ENCODE peak calls at places on chromosomes 4 and X, in seven cellular contexts. Z is neuronal stem cell, X is H9, O is mesendoderm, N is IMR-90, M is trophoblast cell, E is H1. S is an unnamed sample.

GRCh38 chr4:85445058-85445639 is 29.8 kb upstream of the ARHGAP24 start:
- DNase-seq in Z (no peak), X (no peak), O (no peak), N (no peak), M (no peak), E (no peak), S (no peak)

GRCh38 chrX:40031861-40032422 is 65.8 kb downstream of the BCOR start:
- DNase-seq in Z (no peak), X (no peak), O (peak), N (no peak), M (peak), E (no peak), S (no peak)

GRCh38 chr4:78222575-78223186 is 165.6 kb downstream of the FRAS1 start:
- DNase-seq in Z (peak), X (peak), O (peak), N (no peak), M (no peak), E (no peak), S (no peak)

GRCh38 chr4:88335092-88335665 is 43.5 kb upstream of the HERC6 start:
- DNase-seq in Z (no peak), X (peak), O (no peak), N (peak), M (no peak), E (peak), S (peak)

GRCh38 chr4:167903291-167903721 is 189.0 kb upstream of the ANXA10 start:
- DNase-seq in Z (no peak), X (no peak), O (no peak), N (peak), M (no peak), E (no peak), S (peak)

GRCh38 chrX:143648705-143649104 is 12.8 kb upstream of the SLITRK4 start:
- DNase-seq in Z (no peak), X (peak), O (peak), N (no peak), M (peak), E (no peak), S (peak)

GRCh38 chr4:29711226-29711625 is 1008.9 kb upstream of the PCDH7 start:
- DNase-seq in Z (no peak), X (no peak), O (no peak), N (peak), M (no peak), E (no peak), S (no peak)

GRCh38 chr4:211033-211511 is 86.8 kb downstream of the ZNF718 start:
- DNase-seq in Z (no peak), X (no peak), O (no peak), N (no peak), M (no peak), E (no peak), S (no peak)

GRCh38 chr4:111681751-111682150 is 463.5 kb upstream of the FAM241A start:
- DNase-seq in Z (no peak), X (no peak), O (no peak), N (no peak), M (no peak), E (no peak), S (no peak)

GRCh38 chrX:13376857-13377441 is 57.1 kb upstream of the ATXN3L start:
- DNase-seq in Z (no peak), X (no peak), O (no peak), N (peak), M (peak), E (no peak), S (peak)

GRCh38 chr4:30836231-30836630 is 116.1 kb downstream of the PCDH7 start:
- DNase-seq in Z (no peak), X (no peak), O (no peak), N (peak), M (no peak), E (no peak), S (no peak)

GRCh38 chr4:152369203-152369902 is 166.5 kb downstream of the FBXW7 start:
- DNase-seq in Z (no peak), X (no peak), O (no peak), N (no peak), M (no peak), E (no peak), S (no peak)

GRCh38 chr4:105389167-105389566 is 84.7 kb downstream of the PPA2 start:
- DNase-seq in Z (no peak), X (no peak), O (no peak), N (peak), M (no peak), E (no peak), S (no peak)

GRCh38 chr4:78938474-78938867 is 767 bp downstream of the PAQR3 start:
- DNase-seq in Z (no peak), X (no peak), O (no peak), N (no peak), M (no peak), E (no peak), S (peak)

GRCh38 chrX:11412715-11413623 is 119.8 kb downstream of the AMELX start:
- DNase-seq in Z (no peak), X (no peak), O (no peak), N (no peak), M (no peak), E (no peak), S (no peak)

GRCh38 chr4:39030726-39031125 is 1.5 kb downstream of the TMEM156 start:
- DNase-seq in Z (no peak), X (no peak), O (no peak), N (peak), M (no peak), E (no peak), S (no peak)

GRCh38 chrX:13658602-13659001 is 5.7 kb downstream of the TCEANC start:
- DNase-seq in Z (peak), X (no peak), O (peak), N (peak), M (no peak), E (no peak), S (peak)

GRCh38 chr4:173878701-173879100 is 348.7 kb upstream of the HAND2 start:
- DNase-seq in Z (no peak), X (no peak), O (peak), N (peak), M (peak), E (no peak), S (peak)

GRCh38 chr4:15002659-15003440 is 569 bp downstream of the CPEB2 start:
- DNase-seq in Z (peak), X (peak), O (peak), N (peak), M (peak), E (peak), S (peak)

GRCh38 chr4:145881991-145882390 is 56.6 kb downstream of the ZNF827 start:
- DNase-seq in Z (no peak), X (no peak), O (no peak), N (no peak), M (peak), E (no peak), S (no peak)

GRCh38 chr4:184596617-184597185 is 52.5 kb downstream of the CASP3 start:
- DNase-seq in Z (no peak), X (no peak), O (peak), N (no peak), M (peak), E (no peak), S (no peak)

GRCh38 chr4:6889101-6889735 is 20.4 kb upstream of the TBC1D14 start:
- DNase-seq in Z (no peak), X (no peak), O (no peak), N (no peak), M (no peak), E (no peak), S (no peak)

GRCh38 chrX:102746134-102746584 is 25.6 kb downstream of the GPRASP3 start:
- DNase-seq in Z (no peak), X (peak), O (peak), N (no peak), M (no peak), E (peak), S (peak)

GRCh38 chrX:130393451-130394074 is 8.1 kb upstream of the GPR119 start:
- DNase-seq in Z (no peak), X (peak), O (peak), N (peak), M (peak), E (peak), S (peak)

GRCh38 chr4:70739496-70740337 is 18.0 kb downstream of the RUFY3 start:
- DNase-seq in Z (no peak), X (no peak), O (peak), N (peak), M (no peak), E (no peak), S (peak)

GRCh38 chr4:150131581-150132228 is 53.5 kb downstream of the DCLK2 start:
- DNase-seq in Z (no peak), X (no peak), O (no peak), N (peak), M (no peak), E (no peak), S (no peak)

GRCh38 chrX:109049903-109050302 is 313.5 kb upstream of the IRS4 start:
- DNase-seq in Z (no peak), X (peak), O (peak), N (no peak), M (no peak), E (no peak), S (no peak)

GRCh38 chr4:7812191-7812860 is 127.3 kb downstream of the AFAP1 start:
- DNase-seq in Z (no peak), X (no peak), O (no peak), N (peak), M (no peak), E (no peak), S (no peak)

GRCh38 chr4:10006604-10007435 is 14.5 kb downstream of the SLC2A9 start:
- DNase-seq in Z (no peak), X (no peak), O (peak), N (no peak), M (peak), E (no peak), S (no peak)

GRCh38 chr4:82525287-82525898 is 36.4 kb downstream of the TMEM150C start:
- DNase-seq in Z (no peak), X (no peak), O (peak), N (no peak), M (no peak), E (no peak), S (no peak)

GRCh38 chr4:83629945-83630684 is 94.2 kb downstream of the GPAT3 start:
- DNase-seq in Z (no peak), X (no peak), O (no peak), N (peak), M (no peak), E (no peak), S (peak)

GRCh38 chrX:123648028-123648810 is 84.6 kb downstream of the THOC2 start:
- DNase-seq in Z (peak), X (peak), O (peak), N (peak), M (no peak), E (peak), S (peak)

GRCh38 chr4:10456270-10457254 is 664 bp downstream of the ZNF518B start:
- DNase-seq in Z (no peak), X (peak), O (peak), N (peak), M (peak), E (peak), S (peak)

GRCh38 chr4:78551420-78552351 is at the start of gene ANXA3:
- DNase-seq in Z (no peak), X (peak), O (peak), N (no peak), M (peak), E (peak), S (peak)

GRCh38 chr4:173991321-173991720 is 292.1 kb downstream of the FBXO8 start:
- DNase-seq in Z (no peak), X (no peak), O (peak), N (no peak), M (no peak), E (no peak), S (peak)

GRCh38 chrX:11319689-11320302 is 26.6 kb downstream of the AMELX start:
- DNase-seq in Z (no peak), X (no peak), O (no peak), N (peak), M (no peak), E (no peak), S (peak)

GRCh38 chr4:184448828-184449227 is 25.5 kb downstream of the IRF2 start:
- DNase-seq in Z (no peak), X (no peak), O (no peak), N (peak), M (no peak), E (no peak), S (peak)

GRCh38 chrX:70552174-70552704 is 107.6 kb downstream of the DLG3 start:
- DNase-seq in Z (no peak), X (no peak), O (no peak), N (no peak), M (no peak), E (no peak), S (no peak)

GRCh38 chr4:122895336-122895995 is 26.9 kb downstream of the NUDT6 start:
- DNase-seq in Z (no peak), X (no peak), O (no peak), N (no peak), M (no peak), E (no peak), S (no peak)
- H2BK5ac ChIP-seq in Z (no peak), X (no peak), O (no peak), N (peak), M (no peak), E (no peak), S (no peak)

GRCh38 chrX:116872931-116873330 is 410.2 kb upstream of the CT83 start:
- DNase-seq in Z (no peak), X (no peak), O (no peak), N (no peak), M (peak), E (no peak), S (no peak)
- H2BK5ac ChIP-seq in Z (no peak), X (no peak), O (no peak), N (no peak), M (no peak), E (no peak), S (no peak)

GRCh38 chr4:121147923-121148443 is 16.1 kb downstream of the TNIP3 start:
- DNase-seq in Z (no peak), X (no peak), O (no peak), N (peak), M (no peak), E (no peak), S (no peak)

GRCh38 chr4:121146530-121146929 is 17.6 kb downstream of the TNIP3 start:
- DNase-seq in Z (no peak), X (no peak), O (no peak), N (peak), M (no peak), E (no peak), S (no peak)

GRCh38 chr4:121143126-121143525 is 21.0 kb downstream of the TNIP3 start:
- DNase-seq in Z (no peak), X (no peak), O (no peak), N (peak), M (no peak), E (no peak), S (no peak)

GRCh38 chr4:121144021-121144420 is 20.1 kb downstream of the TNIP3 start:
- DNase-seq in Z (no peak), X (no peak), O (no peak), N (no peak), M (no peak), E (no peak), S (no peak)

GRCh38 chr4:121145430-121145829 is 18.7 kb downstream of the TNIP3 start:
- DNase-seq in Z (no peak), X (no peak), O (no peak), N (no peak), M (no peak), E (no peak), S (no peak)
- H2BK5ac ChIP-seq in Z (no peak), X (no peak), O (no peak), N (no peak), M (no peak), E (no peak), S (no peak)

DNA sequence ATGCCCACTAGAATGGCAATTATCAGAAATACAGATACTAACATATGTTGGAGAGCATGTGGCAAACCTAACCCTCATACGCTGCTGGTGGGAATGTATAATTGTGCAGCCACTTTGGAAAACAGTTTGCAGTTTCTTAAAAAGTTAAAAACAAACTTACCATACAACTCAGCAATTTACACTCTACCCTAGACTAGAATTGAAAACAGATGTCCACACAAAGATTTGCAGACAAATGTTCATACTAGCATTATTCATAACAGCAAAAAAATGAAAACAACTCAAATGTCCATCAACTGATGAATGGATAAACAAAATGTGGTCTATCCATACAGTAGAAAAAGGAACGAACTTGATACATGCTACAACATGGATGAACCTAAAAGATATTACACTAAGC is 64.4 kb downstream of the SLC9A7 start:
- DNase-seq in Z (no peak), X (no peak), O (no peak), N (no peak), M (no peak), E (no peak), S (no peak)
- H2BK5ac ChIP-seq in Z (no peak), X (no peak), O (no peak), N (no peak), M (no peak), E (no peak), S (no peak)

GRCh38 chr4:2806392-2807355 is 13.8 kb downstream of the SH3BP2 start:
- DNase-seq in Z (no peak), X (no peak), O (no peak), N (peak), M (no peak), E (no peak), S (no peak)
- H2BK5ac ChIP-seq in Z (no peak), X (no peak), O (no peak), N (no peak), M (no peak), E (peak), S (no peak)

GRCh38 chrX:110082156-110082555 is 79.2 kb downstream of the TMEM164 start:
- DNase-seq in Z (no peak), X (no peak), O (no peak), N (peak), M (no peak), E (no peak), S (peak)
- H2BK5ac ChIP-seq in Z (no peak), X (no peak), O (no peak), N (peak), M (no peak), E (no peak), S (no peak)

DNA sequence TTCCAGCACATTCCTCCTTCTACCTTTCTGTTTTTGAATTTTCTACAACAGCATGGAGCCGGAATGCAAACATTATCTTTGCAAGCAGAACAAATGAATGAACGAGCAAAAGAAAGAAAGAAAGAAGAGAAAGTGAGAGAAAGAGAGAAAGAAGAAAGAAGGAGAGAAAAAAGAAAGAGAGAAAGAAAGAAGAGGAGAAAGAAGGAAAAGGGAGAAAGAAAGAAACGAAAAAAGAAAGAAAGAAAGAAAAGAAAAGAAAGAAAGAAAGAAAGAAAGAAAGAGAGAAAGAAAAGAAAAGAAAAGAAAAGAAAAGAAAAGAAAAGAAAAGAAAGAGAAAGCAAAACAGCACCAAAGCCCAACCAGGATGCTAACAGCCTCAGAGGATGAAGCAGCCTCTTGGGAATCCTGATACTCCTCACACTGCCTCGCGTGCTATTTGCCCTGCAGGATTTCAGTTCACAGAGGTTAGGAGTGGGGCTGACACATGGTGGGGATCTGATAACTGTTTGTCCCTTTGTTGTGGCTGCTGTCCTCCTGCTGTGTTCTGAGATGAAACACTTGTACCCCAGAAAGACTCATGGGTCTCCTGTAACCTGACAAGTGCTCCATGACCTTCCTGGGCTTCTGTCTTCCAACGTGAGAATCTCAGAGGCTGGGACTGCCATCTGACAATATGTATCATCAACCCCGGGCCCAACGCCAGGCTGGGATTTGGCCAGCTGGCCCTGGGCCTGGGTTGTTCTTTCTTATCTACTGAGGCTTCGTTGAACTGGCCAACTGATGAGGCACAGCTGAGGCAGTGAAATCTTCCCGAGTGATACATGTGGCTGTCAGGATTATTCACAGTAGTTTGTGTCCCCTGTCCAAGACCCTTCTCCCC is 61.0 kb downstream of the SEPSECS start:
- DNase-seq in Z (no peak), X (no peak), O (peak), N (peak), M (no peak), E (no peak), S (no peak)
- H2BK5ac ChIP-seq in Z (no peak), X (no peak), O (no peak), N (no peak), M (no peak), E (no peak), S (no peak)

GRCh38 chrX:46258356-46258755 is 286.9 kb downstream of the ZNF674 start:
- DNase-seq in Z (no peak), X (no peak), O (peak), N (no peak), M (no peak), E (no peak), S (no peak)
- H2BK5ac ChIP-seq in Z (no peak), X (no peak), O (no peak), N (no peak), M (no peak), E (no peak), S (no peak)

GRCh38 chrX:38112566-38112965 is 106.2 kb downstream of the SYTL5 start:
- DNase-seq in Z (no peak), X (no peak), O (no peak), N (no peak), M (no peak), E (no peak), S (peak)
- H2BK5ac ChIP-seq in Z (no peak), X (no peak), O (no peak), N (no peak), M (no peak), E (no peak), S (no peak)

GRCh38 chrX:113980953-113981352 is 602.9 kb upstream of the HTR2C start:
- DNase-seq in Z (no peak), X (no peak), O (no peak), N (no peak), M (no peak), E (no peak), S (no peak)
- H2BK5ac ChIP-seq in Z (no peak), X (no peak), O (no peak), N (no peak), M (no peak), E (no peak), S (no peak)